ENCODE peak calls at places on chromosomes 16 and 17, in nine cellular contexts. F, Y, G, E, O, X, T, S and L are unnamed samples.

GRCh38 chr16:86798247-86799041 is 220.1 kb downstream of the FOXL1 start:
- DNase-seq in F (no peak), O (no peak), T (no peak), E (no peak), G (no peak), S (no peak), X (peak), Y (no peak), L (no peak)

GRCh38 chr17:19433240-19433639 is 22.2 kb downstream of the RNF112 start:
- DNase-seq in Y (no peak), F (no peak), S (no peak), O (no peak), X (no peak), T (no peak), E (no peak), G (no peak), L (no peak)

GRCh38 chr16:1054660-1055556 is 17.6 kb upstream of the SSTR5 start:
- DNase-seq in S (peak), E (peak), O (peak), Y (no peak), G (no peak), F (peak), T (peak), X (peak), L (peak)

GRCh38 chr17:42059815-42060214 is 9.4 kb upstream of the C17orf113 start:
- DNase-seq in S (no peak), G (no peak), O (no peak), T (no peak), F (no peak), Y (no peak), X (no peak), E (no peak), L (no peak)

GRCh38 chr16:77823067-77823466 is 34.7 kb downstream of the VAT1L start:
- DNase-seq in O (no peak), Y (no peak), E (no peak), S (no peak), F (no peak), T (peak), X (no peak), G (no peak), L (no peak)

GRCh38 chr16:3776316-3776715 is 59.0 kb upstream of the TRAP1 start:
- DNase-seq in G (no peak), T (no peak), Y (no peak), F (no peak), S (no peak), E (no peak), X (no peak), O (no peak), L (no peak)

GRCh38 chr17:46984341-46984740 is 5.3 kb upstream of the RPRML start:
- DNase-seq in X (no peak), G (no peak), E (no peak), O (no peak), F (no peak), S (no peak), Y (no peak), T (no peak), L (no peak)

GRCh38 chr17:76881966-76882365 is 13.8 kb downstream of the MGAT5B start:
- DNase-seq in T (no peak), E (no peak), F (no peak), O (no peak), Y (no peak), G (no peak), S (no peak), X (no peak), L (no peak)

GRCh38 chr17:34357398-34357797 is 1.1 kb downstream of the CCL13 start:
- DNase-seq in O (no peak), X (no peak), S (no peak), E (no peak), T (no peak), F (no peak), G (no peak), Y (no peak), L (no peak)